ENCODE peak calls at places on chromosomes 5 and 9, in four cellular contexts. U is A549, L is GM12878, K is brain microvascular endothelial cell. D is an unnamed sample.
A peak's percentile ranks its signal among the peaks of the same experiment; 100 is the strongest.

GRCh38 chr5:150448960-150449490 is 514 bp downstream of the RPS14 start:
- DNase-seq in U (no peak), L (no peak), K (no peak), D (no peak)

GRCh38 chr5:123610209-123610608 is 98.2 kb downstream of the CSNK1G3 start:
- DNase-seq in K (no peak), U (no peak), L (no peak), D (no peak)

GRCh38 chr9:86675805-86676204 is 271.5 kb downstream of the GAS1 start:
- DNase-seq in K (no peak), U (no peak), L (no peak), D (no peak)

GRCh38 chr5:122965111-122965510 is 71.4 kb downstream of the PPIC start:
- DNase-seq in L (no peak), U (no peak), K (no peak), D (no peak)

GRCh38 chr9:13088734-13089427 is 190.6 kb downstream of the MPDZ start:
- DNase-seq in L (no peak), U (peak; percentile 70), K (peak; percentile 42), D (no peak)

GRCh38 chr5:95069948-95070347 is 214.9 kb downstream of the MCTP1 start:
- DNase-seq in U (no peak), K (no peak), L (no peak), D (no peak)

GRCh38 chr5:144102979-144103378 is 67.5 kb downstream of the YIPF5 start:
- DNase-seq in L (no peak), U (no peak), K (no peak), D (no peak)

GRCh38 chr9:83669067-83669466 is 38.7 kb downstream of the UBQLN1 start:
- DNase-seq in U (no peak), K (no peak), L (no peak), D (no peak)

GRCh38 chr9:109721021-109721420 is 59.0 kb upstream of the PALM2AKAP2 start:
- DNase-seq in K (no peak), L (no peak), U (no peak), D (no peak)

GRCh38 chr9:105441761-105442160 is 6.1 kb upstream of the FSD1L start:
- DNase-seq in L (no peak), U (no peak), K (no peak), D (no peak)

GRCh38 chr5:163649522-163649921 is 144.1 kb downstream of the MAT2B start:
- DNase-seq in U (no peak), L (no peak), K (peak; percentile 0), D (no peak)

GRCh38 chr9:96391021-96391765 is 7.7 kb upstream of the SLC35D2 start:
- DNase-seq in L (no peak), U (no peak), K (no peak), D (no peak)

GRCh38 chr9:88313364-88314220 is 74.7 kb upstream of the SPIN1 start:
- DNase-seq in K (no peak), U (no peak), L (no peak), D (no peak)

GRCh38 chr5:159905496-159905895 is 10.8 kb upstream of the ADRA1B start:
- DNase-seq in U (peak; percentile 74), L (no peak), K (peak; percentile 88), D (no peak)

GRCh38 chr5:53963958-53964357 is 346.4 kb downstream of the ARL15 start:
- DNase-seq in K (no peak), L (no peak), U (no peak), D (no peak)

GRCh38 chr5:146440348-146440747 is 6.8 kb upstream of the TCERG1 start:
- DNase-seq in U (no peak), K (no peak), L (no peak), D (no peak)

GRCh38 chr9:99231708-99232107 is 9.6 kb downstream of the SEC61B start:
- DNase-seq in K (no peak), U (peak; percentile 18), L (peak; percentile 25), D (no peak)

GRCh38 chr5:122316652-122317051 is 4.6 kb downstream of the SNCAIP start:
- DNase-seq in K (no peak), L (no peak), U (no peak), D (no peak)

GRCh38 chr5:60453186-60453976 is 246.6 kb downstream of the DEPDC1B start:
- DNase-seq in L (no peak), U (no peak), K (no peak), D (no peak)

GRCh38 chr9:110189001-110189400 is 19.0 kb downstream of the C9orf152 start:
- DNase-seq in U (no peak), L (no peak), K (no peak), D (peak; percentile 50)

GRCh38 chr9:15961217-15961616 is 408.4 kb downstream of the CCDC171 start:
- DNase-seq in U (no peak), L (no peak), K (no peak), D (no peak)

GRCh38 chr5:34967540-34967939 is 38.2 kb downstream of the DNAJC21 start:
- DNase-seq in L (no peak), U (no peak), K (no peak), D (no peak)

GRCh38 chr5:106873558-106873957 is 797.2 kb downstream of the EFNA5 start:
- DNase-seq in U (no peak), L (no peak), K (no peak), D (no peak)

GRCh38 chr9:96294146-96294545 is 7.8 kb downstream of the HSD17B3 start:
- DNase-seq in K (no peak), L (no peak), U (no peak), D (no peak)

GRCh38 chr9:95791695-95792094 is 83.8 kb upstream of the ERCC6L2 start:
- DNase-seq in K (no peak), U (no peak), L (no peak), D (no peak)

GRCh38 chr9:93198117-93198838 is 14.3 kb downstream of the WNK2 start:
- DNase-seq in K (no peak), L (no peak), U (no peak), D (no peak)

GRCh38 chr9:93200989-93201339 is 17.0 kb downstream of the WNK2 start:
- DNase-seq in U (no peak), K (no peak), L (no peak), D (no peak)

GRCh38 chr9:93197670-93198069 is 13.7 kb downstream of the WNK2 start:
- DNase-seq in K (no peak), U (no peak), L (no peak), D (no peak)

GRCh38 chr9:93200449-93200742 is 16.5 kb downstream of the WNK2 start:
- DNase-seq in K (no peak), L (no peak), U (no peak), D (no peak)

GRCh38 chr9:93198839-93199625 is 15.1 kb downstream of the WNK2 start:
- DNase-seq in L (no peak), U (no peak), K (no peak), D (no peak)
- H3K27ac ChIP-seq in L (no peak overlapping the region), U (peak overlapping the region; percentile 36), K (no peak overlapping the region), D (no peak overlapping the region)

GRCh38 chr5:92409131-92409530 is 1026.0 kb upstream of the ARRDC3 start:
- DNase-seq in U (no peak), K (no peak), L (no peak), D (no peak)
- H3K4me3 ChIP-seq in U (no peak overlapping the region), K (no peak overlapping the region), L (no peak overlapping the region), D (no peak overlapping the region)

DNA sequence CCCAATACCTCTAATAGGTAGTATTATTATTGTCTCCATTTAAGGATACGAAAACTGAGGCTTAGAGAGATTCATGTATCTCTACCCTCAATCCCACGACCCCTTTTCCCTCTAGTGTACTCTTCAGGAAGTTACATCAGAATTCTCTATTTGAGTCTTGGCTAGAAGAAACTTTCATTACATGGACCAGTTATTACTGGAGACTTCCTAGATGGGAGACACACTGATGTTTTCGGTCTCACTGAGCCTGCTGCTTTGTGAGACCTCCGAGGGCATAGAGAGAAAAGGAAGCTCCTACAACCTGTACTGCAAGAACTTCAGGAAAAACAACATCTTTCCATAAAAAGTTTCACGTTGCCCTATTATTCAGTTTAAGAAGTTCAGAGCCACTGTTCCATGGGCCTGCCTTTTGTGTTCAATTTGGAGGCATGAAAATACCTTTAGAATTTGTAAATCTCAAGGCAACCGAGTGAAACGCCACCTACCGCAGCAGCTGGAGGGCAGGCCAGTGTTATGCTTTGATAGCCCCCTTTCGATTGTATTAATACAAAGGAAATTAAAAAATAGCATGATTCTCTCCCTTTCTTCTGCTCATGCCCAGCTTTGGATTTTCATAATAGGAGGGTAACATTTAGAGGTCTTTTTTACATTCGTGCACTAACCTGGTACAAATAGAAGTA is 223.3 kb downstream of the EBF1 start:
- DNase-seq in K (no peak), L (no peak), U (no peak), D (no peak)
- TF ChIP-seq CTCF in K (no peak), L (peak; percentile 24), U (no peak), D (no peak)

DNA sequence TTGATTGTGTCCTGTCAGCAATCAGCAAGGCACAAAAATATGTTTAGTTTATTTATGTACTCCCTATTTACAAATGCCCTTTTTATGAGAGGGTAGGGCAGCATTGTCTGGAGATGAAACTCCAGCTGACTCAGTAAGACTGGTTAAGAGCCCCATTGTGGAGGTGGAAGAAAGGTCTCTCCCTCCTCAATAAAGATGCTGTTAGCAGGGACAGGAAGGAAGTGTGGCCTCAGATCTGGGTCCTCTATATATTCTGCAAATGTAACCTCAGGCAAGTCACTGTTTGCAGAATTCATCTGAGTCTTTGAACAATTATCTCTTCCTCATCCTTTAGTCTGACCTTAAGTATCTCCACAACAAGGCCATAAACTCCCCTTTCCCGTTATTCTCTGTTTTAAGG is 48.3 kb upstream of the TRAF1 start:
- DNase-seq in K (no peak), L (no peak), U (no peak), D (no peak)
- H3K27ac ChIP-seq in K (no peak overlapping the region), L (no peak overlapping the region), U (no peak overlapping the region), D (no peak overlapping the region)

GRCh38 chr9:124045830-124046177 is 34.2 kb downstream of the LHX2 start:
- DNase-seq in L (no peak), K (no peak), U (no peak), D (no peak)
- H3K4me3 ChIP-seq in L (no peak overlapping the region), K (no peak overlapping the region), U (no peak overlapping the region), D (no peak overlapping the region)

GRCh38 chr9:119216891-119217290 is 152.3 kb downstream of the BRINP1 start:
- DNase-seq in U (no peak), K (no peak), L (no peak), D (no peak)

GRCh38 chr9:119215651-119216050 is 153.6 kb downstream of the BRINP1 start:
- DNase-seq in K (no peak), L (no peak), U (no peak), D (no peak)

GRCh38 chr9:119218293-119218692 is 150.9 kb downstream of the BRINP1 start:
- DNase-seq in L (no peak), K (no peak), U (no peak), D (no peak)

GRCh38 chr9:119224431-119224830 is 144.8 kb downstream of the BRINP1 start:
- DNase-seq in U (no peak), L (no peak), K (no peak), D (no peak)

GRCh38 chr9:119221281-119221680 is 148.0 kb downstream of the BRINP1 start:
- DNase-seq in K (no peak), L (no peak), U (no peak), D (no peak)
- TF ChIP-seq CTCF in K (no peak), L (no peak), U (no peak), D (no peak)

DNA sequence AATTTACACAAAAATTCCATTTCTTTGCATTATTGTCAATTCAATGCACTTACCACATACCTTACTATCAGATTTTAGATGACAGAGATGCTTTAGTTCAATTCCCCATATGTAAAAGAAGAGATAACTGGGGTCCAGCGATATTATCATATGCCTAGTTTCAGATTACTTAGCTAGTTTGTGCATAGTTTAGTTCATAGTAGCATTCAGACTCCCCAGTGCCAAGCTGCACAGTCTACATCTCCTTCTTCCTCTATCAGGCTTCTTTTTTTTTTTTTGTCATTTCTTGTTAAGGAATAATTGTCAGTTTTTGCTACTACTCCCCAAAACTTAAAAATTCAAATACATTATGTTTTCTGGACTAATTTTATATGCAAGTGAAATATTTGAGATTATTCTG is 175.0 kb downstream of the SSBP2 start:
- DNase-seq in K (no peak), U (no peak), L (no peak), D (no peak)
- H3K27ac ChIP-seq in K (no peak overlapping the region), U (no peak overlapping the region), L (no peak overlapping the region), D (no peak overlapping the region)